ENCODE peak calls at places on chromosome 2, in five cellular contexts. F is K562, L is HCT116, N is GM23338, I is fibroblast of lung. P is an unnamed sample.

GRCh38 chr2:234161932-234162331 is 111.4 kb downstream of the SPP2 start:
- DNase-seq in I (no peak), L (no peak), N (no peak), F (no peak), P (no peak)

GRCh38 chr2:240208096-240208495 is 67.6 kb upstream of the OTOS start:
- DNase-seq in L (no peak), F (no peak), N (no peak), I (no peak), P (no peak)

GRCh38 chr2:8279506-8279905 is 402.4 kb upstream of the ID2 start:
- DNase-seq in I (no peak), L (no peak), N (no peak), F (no peak), P (no peak)

GRCh38 chr2:80016166-80016565 is 288.4 kb downstream of the LRRTM1 start:
- DNase-seq in N (no peak), L (no peak), I (no peak), F (no peak), P (no peak)

GRCh38 chr2:239298126-239298804 is 102.6 kb downstream of the HDAC4 start:
- DNase-seq in N (no peak), F (no peak), L (no peak), I (no peak), P (no peak)

GRCh38 chr2:220043993-220044335 is 416.5 kb downstream of the SLC4A3 start:
- DNase-seq in F (no peak), I (no peak), N (no peak), L (no peak), P (no peak)

GRCh38 chr2:241702155-241702404 is 241 bp downstream of the ING5 start:
- DNase-seq in L (no peak), N (no peak), I (peak; percentile 84), F (peak; percentile 83), P (no peak)

GRCh38 chr2:210654091-210654490 is 97.7 kb downstream of the CPS1 start:
- DNase-seq in F (no peak), I (no peak), L (no peak), N (no peak), P (no peak)

GRCh38 chr2:216645636-216645950 is 12.4 kb downstream of the IGFBP2 start:
- DNase-seq in N (no peak), I (no peak), L (no peak), F (no peak), P (no peak)

GRCh38 chr2:68185541-68186164 is 28.0 kb downstream of the PNO1 start:
- DNase-seq in I (peak; percentile 56), F (peak; percentile 55), L (peak; percentile 62), N (peak; percentile 87), P (no peak)

GRCh38 chr2:96551605-96552283 is 15.2 kb downstream of the ARID5A start:
- DNase-seq in F (no peak), L (no peak), I (no peak), N (no peak), P (no peak)

GRCh38 chr2:113992090-113992489 is 102.2 kb downstream of the ACTR3 start:
- DNase-seq in F (no peak), N (no peak), I (no peak), L (no peak), P (no peak)

GRCh38 chr2:137348301-137348700 is 583.0 kb downstream of the THSD7B start:
- DNase-seq in L (no peak), N (no peak), F (no peak), I (no peak), P (no peak)

GRCh38 chr2:69164379-69164778 is 151.4 kb downstream of the ANTXR1 start:
- DNase-seq in L (no peak), F (no peak), I (peak; percentile 67), N (no peak), P (no peak)

GRCh38 chr2:217959723-217960122 is 43.1 kb downstream of the TNS1 start:
- DNase-seq in F (no peak), N (no peak), L (no peak), I (no peak), P (no peak)

GRCh38 chr2:42163444-42164045 is 5.6 kb upstream of the EML4 start:
- DNase-seq in I (peak; percentile 92), N (no peak), L (no peak), F (no peak), P (no peak)

GRCh38 chr2:18187214-18187613 is 308.7 kb downstream of the KCNS3 start:
- DNase-seq in L (no peak), N (no peak), I (peak; percentile 72), F (no peak), P (no peak)

GRCh38 chr2:171991027-171991426 is 8.7 kb upstream of the METAP1D start:
- DNase-seq in F (no peak), I (no peak), L (no peak), N (no peak), P (no peak)

GRCh38 chr2:11502740-11503292 is 31.0 kb upstream of the GREB1 start:
- DNase-seq in L (peak; percentile 13), F (no peak), N (no peak), I (no peak), P (peak; percentile 46)

GRCh38 chr2:233244818-233245217 is 6.7 kb upstream of the ATG16L1 start:
- DNase-seq in N (no peak), F (no peak), L (peak; percentile 31), I (no peak), P (peak; percentile 91)

GRCh38 chr2:31239842-31240198 is 5.9 kb downstream of the EHD3 start:
- DNase-seq in F (no peak), N (no peak), L (no peak), I (peak; percentile 56), P (no peak)

GRCh38 chr2:238136820-238137537 is 1.5 kb upstream of the KLHL30 start:
- DNase-seq in L (no peak), I (peak; percentile 89), F (no peak), N (no peak), P (peak; percentile 73)

GRCh38 chr2:71226965-71227560 is at the start of gene PAIP2B:
- DNase-seq in L (peak; percentile 99), I (peak; percentile 98), N (peak; percentile 100), F (peak; percentile 78), P (peak; percentile 98)

GRCh38 chr2:106623424-106623823 is 136.3 kb downstream of the CD8B2 start:
- DNase-seq in F (no peak), I (no peak), L (no peak), N (no peak), P (no peak)

GRCh38 chr2:54574107-54574859 is 118.2 kb downstream of the SPTBN1 start:
- DNase-seq in L (no peak), N (no peak), F (peak; percentile 61), I (peak; percentile 58), P (peak; percentile 76)

GRCh38 chr2:108965540-108966299 is 23.3 kb downstream of the EDAR start:
- DNase-seq in N (no peak), F (no peak), L (no peak), I (no peak), P (no peak)

GRCh38 chr2:184685999-184686841 is 87.9 kb downstream of the ZNF804A start:
- DNase-seq in F (no peak), L (no peak), N (no peak), I (peak; percentile 12), P (no peak)

GRCh38 chr2:187951470-187952218 is 340.0 kb upstream of the GULP1 start:
- DNase-seq in I (no peak), L (no peak), N (no peak), F (no peak), P (no peak)

GRCh38 chr2:231925303-231926179 is 655 bp downstream of the NPPC start:
- DNase-seq in F (peak; percentile 81), L (peak; percentile 47), I (peak; percentile 87), N (peak; percentile 94), P (no peak)

GRCh38 chr2:126909781-126910180 is 11.1 kb downstream of the TEX51 start:
- DNase-seq in I (no peak), L (no peak), F (no peak), N (no peak), P (no peak)

GRCh38 chr2:104378853-104379374 is 475.0 kb upstream of the POU3F3 start:
- DNase-seq in L (no peak), I (no peak), N (peak; percentile 75), F (no peak), P (no peak)

GRCh38 chr2:47118581-47118980 is 36.5 kb downstream of the STPG4 start:
- DNase-seq in N (no peak), F (no peak), I (no peak), L (no peak), P (no peak)

GRCh38 chr2:47119001-47119400 is 36.1 kb downstream of the STPG4 start:
- DNase-seq in L (no peak), I (peak; percentile 76), F (no peak), N (no peak), P (no peak)
- H3K4me2 ChIP-seq in L (no peak overlapping the region), I (peak overlapping the region; percentile 44), F (no peak overlapping the region), N (no peak overlapping the region), P (no peak overlapping the region)

DNA sequence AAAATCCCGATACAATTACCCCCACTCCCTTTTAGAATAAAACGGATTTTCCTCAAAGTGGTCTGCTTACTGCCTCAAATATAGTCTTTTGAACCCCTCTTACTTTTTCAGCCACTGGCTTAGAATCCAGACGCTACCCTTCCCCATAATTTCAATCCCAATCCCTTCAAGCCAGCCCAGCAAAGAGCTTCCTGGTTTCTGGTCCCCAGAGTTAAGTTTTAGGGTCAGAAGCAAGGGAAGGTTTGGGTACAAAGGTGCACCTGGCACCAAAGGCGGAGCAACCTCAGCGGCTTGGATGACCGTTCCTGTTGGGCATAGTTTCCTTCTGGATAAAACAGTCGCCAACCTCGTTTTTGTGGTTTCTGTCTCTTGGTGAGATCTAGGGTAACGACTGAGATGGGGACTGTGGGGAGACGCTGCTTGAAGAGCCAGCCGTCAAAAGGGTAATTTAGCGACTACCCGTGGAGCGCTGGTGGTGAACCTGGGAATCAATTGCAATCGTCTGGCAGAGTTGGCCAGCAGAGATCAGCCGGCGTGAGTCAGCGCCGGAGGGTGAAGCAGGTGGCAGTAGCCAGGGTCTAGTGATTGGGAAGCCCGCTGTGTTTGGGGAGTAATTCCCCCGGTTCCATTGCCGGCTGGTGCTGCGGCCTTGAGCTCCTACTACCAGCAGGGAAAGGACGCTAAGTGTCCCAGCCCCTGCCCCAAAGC is 1.6 kb downstream of the FEV start:
- DNase-seq in N (peak; percentile 38), L (no peak), F (no peak), I (no peak), P (no peak)
- TF ChIP-seq EZH2 in N (peak; percentile 98), L (no peak), F (no peak), I (no peak), P (no peak)

DNA sequence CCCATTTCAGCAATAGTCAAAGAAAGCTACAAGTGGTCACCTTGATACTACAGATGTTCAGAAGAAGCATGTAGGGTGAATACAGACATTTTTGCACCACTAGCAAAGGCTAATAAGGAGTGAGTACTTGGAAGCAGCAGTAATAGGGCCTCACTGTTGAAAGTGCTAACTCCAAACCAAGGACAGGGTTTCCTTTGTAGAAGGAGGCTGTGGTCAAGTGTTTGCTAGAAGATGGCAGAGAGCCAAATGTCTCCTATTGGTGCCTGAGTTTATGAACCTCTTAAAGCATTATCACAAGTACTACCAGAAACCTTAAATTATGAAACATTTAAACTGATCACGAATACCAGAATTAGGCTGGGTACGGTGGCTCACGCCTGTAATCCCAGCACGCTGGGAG is 308.1 kb downstream of the ZEB2 start:
- DNase-seq in N (no peak), F (no peak), L (no peak), I (no peak), P (no peak)
- H3K4me2 ChIP-seq in N (no peak overlapping the region), F (no peak overlapping the region), L (no peak overlapping the region), I (no peak overlapping the region), P (no peak overlapping the region)

DNA sequence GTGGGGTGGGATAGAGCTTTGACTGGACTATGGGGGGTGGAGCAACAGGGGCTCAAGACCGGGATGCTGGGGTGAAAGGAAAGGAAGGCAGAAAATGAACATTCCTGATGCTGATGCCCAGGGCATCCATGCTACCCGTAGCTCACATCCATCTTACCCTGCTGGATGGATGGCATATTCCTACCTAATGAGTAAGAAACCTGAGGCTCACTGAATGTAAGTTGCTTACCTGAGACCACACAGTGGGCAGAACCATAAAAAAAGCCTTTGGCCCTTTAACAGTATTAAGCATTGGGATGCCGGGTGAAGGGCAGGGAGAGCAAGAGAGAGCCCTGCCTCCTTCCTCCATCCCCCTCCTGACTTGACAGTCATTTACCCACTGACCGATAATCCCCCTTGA is 105.7 kb upstream of the HS6ST1 start:
- DNase-seq in I (no peak), L (no peak), N (no peak), F (no peak), P (no peak)
- TF ChIP-seq EZH2 in I (no peak), L (no peak), N (no peak), F (no peak), P (no peak)

P was measured in PC-9.